ENCODE peak calls at places on chromosomes 4 and X, in four cellular contexts. T, V, Z and L are unnamed samples. For H3K4me1, the result is how much of the 10 kb centered on the place peaks cover.

GRCh38 chr4:23947826-23948225 is 58.0 kb upstream of the PPARGC1A start:
- DNase-seq in T (no peak), V (no peak), Z (no peak), L (no peak)

GRCh38 chr4:186015212-186015817 is 53.6 kb upstream of the TLR3 start:
- DNase-seq in T (no peak), V (no peak), Z (no peak), L (peak)

GRCh38 chr4:83561381-83561780 is 25.5 kb downstream of the GPAT3 start:
- DNase-seq in T (no peak), V (no peak), Z (peak), L (no peak)

GRCh38 chr4:78119698-78120097 is 62.6 kb downstream of the FRAS1 start:
- DNase-seq in T (no peak), V (no peak), Z (no peak), L (no peak)

GRCh38 chr4:2337131-2337723 is 75.3 kb upstream of the MXD4 start:
- DNase-seq in T (no peak), V (peak), Z (no peak), L (no peak)

GRCh38 chr4:183140911-183141320 is 41.9 kb downstream of the WWC2 start:
- DNase-seq in T (no peak), V (no peak), Z (no peak), L (no peak)

GRCh38 chr4:152485726-152486276 is 50.1 kb downstream of the FBXW7 start:
- DNase-seq in T (no peak), V (no peak), Z (no peak), L (no peak)

GRCh38 chrX:21883258-21883657 is 27.5 kb downstream of the YY2 start:
- DNase-seq in T (no peak), V (no peak), Z (no peak), L (no peak)

GRCh38 chr4:168882650-168883233 is 127.3 kb downstream of the CBR4 start:
- DNase-seq in T (no peak), V (no peak), Z (no peak), L (no peak)

GRCh38 chr4:163548481-163549243 is 54.2 kb downstream of the TMA16 start:
- DNase-seq in T (no peak), V (no peak), Z (no peak), L (no peak)

GRCh38 chr4:110595583-110595982 is 27.3 kb downstream of the PITX2 start:
- DNase-seq in T (no peak), V (no peak), Z (no peak), L (no peak)

GRCh38 chr4:73684097-73684496 is 56.3 kb upstream of the CXCL8 start:
- DNase-seq in T (no peak), V (no peak), Z (no peak), L (no peak)

GRCh38 chr4:71261633-71262121 is 77.1 kb upstream of the SLC4A4 start:
- DNase-seq in T (no peak), V (no peak), Z (no peak), L (no peak)

GRCh38 chr4:105520819-105521790 is 31.3 kb upstream of the ARHGEF38 start:
- DNase-seq in T (no peak), V (no peak), Z (peak), L (no peak)

GRCh38 chr4:99585521-99585920 is 10.9 kb downstream of the MTTP start:
- DNase-seq in T (no peak), V (no peak), Z (no peak), L (no peak)

GRCh38 chr4:6169239-6169638 is 31.1 kb downstream of the JAKMIP1 start:
- DNase-seq in T (no peak), V (no peak), Z (no peak), L (no peak)

GRCh38 chr4:123116412-123116811 is 194.0 kb upstream of the NUDT6 start:
- DNase-seq in T (no peak), V (no peak), Z (no peak), L (no peak)

GRCh38 chrX:101348452-101349222 is at the start of gene TIMM8A:
- DNase-seq in T (peak), V (peak), Z (peak), L (no peak)

GRCh38 chr4:66929748-66930147 is 615.6 kb downstream of the CENPC start:
- DNase-seq in T (no peak), V (no peak), Z (no peak), L (no peak)

GRCh38 chr4:140097572-140097971 is 56.4 kb downstream of the MAML3 start:
- DNase-seq in T (no peak), V (no peak), Z (no peak), L (no peak)

GRCh38 chr4:73607375-73608026 is 12.7 kb downstream of the RASSF6 start:
- DNase-seq in T (no peak), V (no peak), Z (no peak), L (no peak)

GRCh38 chrX:71177327-71177726 is 32.7 kb downstream of the NLGN3 start:
- DNase-seq in T (no peak), V (no peak), Z (no peak), L (no peak)

GRCh38 chr4:112550728-112551127 is 34.7 kb upstream of the NEUROG2 start:
- DNase-seq in T (no peak), V (no peak), Z (no peak), L (no peak)

DNA sequence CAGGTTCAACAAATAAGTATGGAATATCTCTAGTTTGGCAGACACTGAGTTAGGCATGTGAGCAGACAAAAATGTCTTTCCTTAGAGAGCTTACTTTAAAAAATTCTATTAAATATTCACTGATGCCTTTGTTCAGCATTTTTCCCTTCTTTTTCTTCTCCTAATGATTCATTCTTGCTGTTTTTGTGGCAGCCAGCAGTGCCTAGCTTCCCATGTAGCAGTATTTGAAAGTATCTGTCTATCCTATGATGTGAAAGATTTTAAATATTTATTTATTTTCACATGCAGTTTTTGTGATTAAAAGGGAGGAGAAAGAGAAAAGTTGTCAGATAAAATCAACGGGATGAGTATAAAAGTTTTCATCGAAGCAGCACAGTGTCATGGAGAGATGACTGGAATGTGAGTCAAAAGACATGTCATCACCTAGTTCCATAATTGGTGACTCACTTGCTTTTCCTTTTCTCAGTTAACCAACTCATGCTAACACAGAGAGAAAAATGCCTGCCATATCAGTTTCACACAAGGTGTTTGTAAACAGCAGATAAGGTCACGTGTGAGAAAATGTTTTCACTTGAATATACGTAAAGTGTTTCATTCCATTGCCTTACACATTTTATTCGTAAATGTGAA is 69.8 kb downstream of the BMPR1B start:
- DNase-seq in T (no peak), V (no peak), Z (peak), L (no peak)
- TF ChIP-seq POLR2AphosphoS5 in T (no peak), V (no peak), Z (no peak), L (no peak)

DNA sequence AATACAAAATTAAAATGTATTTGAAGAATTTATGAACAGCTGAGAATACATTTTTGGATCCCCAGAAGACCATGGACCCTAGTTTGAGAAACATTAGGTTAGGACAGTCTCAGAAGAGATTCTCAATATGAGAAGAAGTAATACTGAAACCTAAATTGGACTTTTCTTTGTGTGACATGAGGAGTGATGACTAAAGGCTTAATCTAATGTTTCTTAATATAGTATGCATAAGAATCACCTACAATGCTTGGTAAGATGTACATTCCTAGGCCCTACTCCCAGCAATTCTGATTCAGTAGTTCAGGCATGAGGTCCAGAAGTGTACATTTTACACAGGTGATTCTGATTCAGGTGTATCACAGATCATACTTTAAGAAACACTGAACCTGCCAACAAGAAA is 31.6 kb upstream of the HUWE1 start:
- DNase-seq in T (no peak), V (no peak), Z (no peak), L (no peak)
- H3K4me1 ChIP-seq in T (under half), V (under half), Z (under half), L (under half)

GRCh38 chr4:142913034-142913433 is 66.9 kb upstream of the INPP4B start:
- DNase-seq in T (no peak), V (no peak), Z (no peak), L (no peak)
- TF ChIP-seq POLR2AphosphoS5 in T (no peak), V (no peak), Z (no peak), L (no peak)

GRCh38 chr4:40190880-40191815 is 5.7 kb upstream of the RHOH start:
- DNase-seq in T (no peak), V (no peak), Z (no peak), L (no peak)

GRCh38 chr4:40193578-40193977 is 3.3 kb upstream of the RHOH start:
- DNase-seq in T (no peak), V (no peak), Z (no peak), L (no peak)

GRCh38 chr4:40194602-40195161 is 2.1 kb upstream of the RHOH start:
- DNase-seq in T (no peak), V (no peak), Z (no peak), L (peak)

GRCh38 chr4:40192286-40193017 is 4.4 kb upstream of the RHOH start:
- DNase-seq in T (no peak), V (no peak), Z (no peak), L (peak)

GRCh38 chr4:40193018-40193571 is 3.7 kb upstream of the RHOH start:
- DNase-seq in T (no peak), V (no peak), Z (no peak), L (peak)
- H3K4me1 ChIP-seq in T (under half), V (under half), Z (under half), L (under half)

GRCh38 chr4:48602763-48603162 is 112.7 kb downstream of the ZAR1 start:
- DNase-seq in T (no peak), V (no peak), Z (no peak), L (no peak)
- TF ChIP-seq POLR2AphosphoS5 in T (no peak), V (no peak), Z (no peak), L (no peak)